ENCODE peak calls at places on chromosomes 3 and 15, in six cellular contexts. C, W, I, M, Z and Q are unnamed samples.

GRCh38 chr3:42979044-42979962 is at the start of gene GASK1A:
- DNase-seq in C (peak), W (no peak), I (no peak), M (peak), Z (peak), Q (no peak)

GRCh38 chr3:169390741-169391300 is 272.7 kb downstream of the MECOM start:
- DNase-seq in C (no peak), W (no peak), I (no peak), M (no peak), Z (no peak), Q (no peak)

GRCh38 chr15:25508369-25509002 is 69.7 kb upstream of the UBE3A start:
- DNase-seq in C (no peak), W (no peak), I (peak), M (peak), Z (no peak), Q (no peak)

GRCh38 chr15:74406992-74407705 is 26.6 kb downstream of the SEMA7A start:
- DNase-seq in C (no peak), W (no peak), I (peak), M (no peak), Z (no peak), Q (no peak)

GRCh38 chr3:42148982-42149432 is 57.9 kb downstream of the TRAK1 start:
- DNase-seq in C (no peak), W (peak), I (peak), M (no peak), Z (no peak), Q (peak)

GRCh38 chr15:63945838-63946298 is 100.4 kb downstream of the DAPK2 start:
- DNase-seq in C (no peak), W (no peak), I (peak), M (peak), Z (no peak), Q (no peak)

GRCh38 chr3:138348107-138348949 is at the start of gene MRAS:
- DNase-seq in C (peak), W (no peak), I (peak), M (peak), Z (peak), Q (peak)

GRCh38 chr15:63046927-63047760 is 4.6 kb downstream of the TPM1 start:
- DNase-seq in C (no peak), W (no peak), I (peak), M (no peak), Z (no peak), Q (no peak)

GRCh38 chr3:39460677-39461076 is 6.8 kb upstream of the MOBP start:
- DNase-seq in C (no peak), W (no peak), I (no peak), M (no peak), Z (no peak), Q (no peak)

GRCh38 chr15:78340243-78341056 is at the start of gene CRABP1:
- DNase-seq in C (no peak), W (no peak), I (no peak), M (no peak), Z (no peak), Q (peak)

GRCh38 chr3:160126046-160126445 is 99.2 kb upstream of the C3orf80 start:
- DNase-seq in C (no peak), W (no peak), I (no peak), M (no peak), Z (no peak), Q (no peak)

GRCh38 chr3:119508172-119508845 is 10.0 kb downstream of the TIMMDC1 start:
- DNase-seq in C (no peak), W (no peak), I (no peak), M (peak), Z (peak), Q (no peak)

GRCh38 chr3:127534564-127534963 is 56.0 kb downstream of the TPRA1 start:
- DNase-seq in C (no peak), W (no peak), I (no peak), M (no peak), Z (no peak), Q (no peak)

GRCh38 chr3:194265505-194265892 is 85.6 kb downstream of the CPN2 start:
- DNase-seq in C (no peak), W (no peak), I (peak), M (no peak), Z (no peak), Q (no peak)

GRCh38 chr3:158458464-158458863 is 112.5 kb upstream of the MLF1 start:
- DNase-seq in C (no peak), W (no peak), I (peak), M (no peak), Z (no peak), Q (no peak)

GRCh38 chr15:28952666-28953491 is 67.1 kb downstream of the APBA2 start:
- DNase-seq in C (no peak), W (no peak), I (no peak), M (no peak), Z (no peak), Q (no peak)

GRCh38 chr3:158248261-158248660 is 138.4 kb downstream of the RSRC1 start:
- DNase-seq in C (no peak), W (no peak), I (no peak), M (no peak), Z (no peak), Q (no peak)

GRCh38 chr3:186670148-186670547 is 4.3 kb downstream of the HRG start:
- DNase-seq in C (no peak), W (no peak), I (no peak), M (no peak), Z (no peak), Q (no peak)

GRCh38 chr3:151924753-151925152 is 51.3 kb downstream of the SUCNR1 start:
- DNase-seq in C (no peak), W (no peak), I (no peak), M (no peak), Z (no peak), Q (no peak)

GRCh38 chr15:101022876-101023275 is 103.7 kb downstream of the LRRK1 start:
- DNase-seq in C (no peak), W (no peak), I (no peak), M (peak), Z (no peak), Q (no peak)

GRCh38 chr3:122299872-122300460 is 25.1 kb upstream of the CSTA start:
- DNase-seq in C (no peak), W (peak), I (peak), M (peak), Z (peak), Q (no peak)

GRCh38 chr3:182357928-182358327 is 435.4 kb upstream of the ATP11B start:
- DNase-seq in C (no peak), W (no peak), I (peak), M (no peak), Z (no peak), Q (no peak)

GRCh38 chr3:53196575-53197407 is 35.8 kb downstream of the PRKCD start:
- DNase-seq in C (peak), W (no peak), I (peak), M (peak), Z (peak), Q (no peak)

GRCh38 chr3:127518456-127519081 is 72.0 kb downstream of the TPRA1 start:
- DNase-seq in C (no peak), W (no peak), I (no peak), M (peak), Z (no peak), Q (no peak)

GRCh38 chr3:126432361-126432760 is 37.7 kb downstream of the CFAP100 start:
- DNase-seq in C (no peak), W (no peak), I (no peak), M (no peak), Z (no peak), Q (no peak)

GRCh38 chr3:143975549-143976152 is 4.0 kb downstream of the DIPK2A start:
- DNase-seq in C (no peak), W (no peak), I (peak), M (peak), Z (no peak), Q (no peak)

GRCh38 chr3:132543016-132543739 is 53.9 kb upstream of the ACKR4 start:
- DNase-seq in C (no peak), W (no peak), I (peak), M (no peak), Z (no peak), Q (no peak)

GRCh38 chr3:4540267-4540666 is 47.1 kb downstream of the ITPR1 start:
- DNase-seq in C (no peak), W (no peak), I (no peak), M (no peak), Z (no peak), Q (no peak)

GRCh38 chr3:127546970-127547733 is 43.4 kb downstream of the TPRA1 start:
- DNase-seq in C (no peak), W (no peak), I (no peak), M (no peak), Z (no peak), Q (no peak)

GRCh38 chr15:25172691-25173090 is 217.9 kb downstream of the SNRPN start:
- DNase-seq in C (no peak), W (no peak), I (no peak), M (no peak), Z (no peak), Q (no peak)

GRCh38 chr3:181855825-181856224 is 144.1 kb downstream of the SOX2 start:
- DNase-seq in C (no peak), W (no peak), I (no peak), M (no peak), Z (no peak), Q (no peak)

GRCh38 chr3:4738737-4739274 is 240.4 kb upstream of the BHLHE40 start:
- DNase-seq in C (no peak), W (no peak), I (peak), M (no peak), Z (no peak), Q (no peak)

GRCh38 chr3:105343991-105344390 is 22.7 kb upstream of the ALCAM start:
- DNase-seq in C (no peak), W (no peak), I (no peak), M (no peak), Z (no peak), Q (no peak)

GRCh38 chr15:93072011-93072410 is 17.0 kb downstream of the RGMA start:
- DNase-seq in C (no peak), W (no peak), I (peak), M (no peak), Z (no peak), Q (no peak)

GRCh38 chr3:147431746-147432145 is 22.6 kb downstream of the ZIC1 start:
- DNase-seq in C (no peak), W (no peak), I (no peak), M (no peak), Z (no peak), Q (no peak)

GRCh38 chr3:105187340-105187739 is 179.4 kb upstream of the ALCAM start:
- DNase-seq in C (no peak), W (no peak), I (no peak), M (no peak), Z (no peak), Q (no peak)

GRCh38 chr3:189937302-189938255 is 183.1 kb downstream of the P3H2 start:
- DNase-seq in C (no peak), W (no peak), I (peak), M (no peak), Z (no peak), Q (no peak)